ENCODE peak calls at places on chromosomes 3 and 15, in five cellular contexts. G, Y, M, T and J are unnamed samples.

GRCh38 chr3:12916159-12916558 is 74.8 kb upstream of the RPL32 start:
- DNase-seq in G (no peak), Y (no peak), M (no peak), T (no peak), J (no peak)

GRCh38 chr3:71208273-71209095 is 375.0 kb downstream of the FOXP1 start:
- DNase-seq in G (no peak), Y (peak), M (no peak), T (peak), J (no peak)

GRCh38 chr3:123421353-123422174 is 27.3 kb downstream of the ADCY5 start:
- DNase-seq in G (peak), Y (no peak), M (no peak), T (no peak), J (no peak)

GRCh38 chr15:50996641-50997040 is 88.2 kb downstream of the AP4E1 start:
- DNase-seq in G (no peak), Y (no peak), M (peak), T (no peak), J (no peak)

GRCh38 chr3:129312021-129312639 is 33.5 kb downstream of the HMCES start:
- DNase-seq in G (no peak), Y (no peak), M (peak), T (no peak), J (no peak)

GRCh38 chr15:68512578-68512977 is 66.2 kb upstream of the CORO2B start:
- DNase-seq in G (no peak), Y (no peak), M (no peak), T (no peak), J (no peak)

GRCh38 chr3:173529062-173529711 is 131.6 kb downstream of the NLGN1 start:
- DNase-seq in G (no peak), Y (peak), M (no peak), T (no peak), J (no peak)

GRCh38 chr3:80439490-80439889 is 671.7 kb upstream of the ROBO1 start:
- DNase-seq in G (no peak), Y (no peak), M (no peak), T (no peak), J (no peak)

GRCh38 chr3:192747145-192747544 is 19.8 kb upstream of the FGF12 start:
- DNase-seq in G (no peak), Y (no peak), M (no peak), T (no peak), J (no peak)

GRCh38 chr15:100934166-100934565 is 15.0 kb downstream of the LRRK1 start:
- DNase-seq in G (no peak), Y (no peak), M (no peak), T (no peak), J (no peak)

GRCh38 chr3:16841906-16842709 is 42.6 kb upstream of the PLCL2 start:
- DNase-seq in G (peak), Y (no peak), M (no peak), T (no peak), J (no peak)

GRCh38 chr3:111676177-111677021 is 81.3 kb upstream of the ZBED2 start:
- DNase-seq in G (no peak), Y (peak), M (peak), T (no peak), J (peak)

GRCh38 chr3:119296723-119297122 is 2.5 kb downstream of the ARHGAP31 start:
- DNase-seq in G (no peak), Y (no peak), M (no peak), T (no peak), J (no peak)

GRCh38 chr3:107112356-107112755 is 264.9 kb upstream of the CCDC54 start:
- DNase-seq in G (no peak), Y (no peak), M (no peak), T (no peak), J (no peak)

GRCh38 chr3:107116251-107116650 is 261.0 kb upstream of the CCDC54 start:
- DNase-seq in G (no peak), Y (no peak), M (no peak), T (no peak), J (no peak)

GRCh38 chr3:107117156-107117555 is 260.1 kb upstream of the CCDC54 start:
- DNase-seq in G (no peak), Y (no peak), M (no peak), T (no peak), J (no peak)

DNA sequence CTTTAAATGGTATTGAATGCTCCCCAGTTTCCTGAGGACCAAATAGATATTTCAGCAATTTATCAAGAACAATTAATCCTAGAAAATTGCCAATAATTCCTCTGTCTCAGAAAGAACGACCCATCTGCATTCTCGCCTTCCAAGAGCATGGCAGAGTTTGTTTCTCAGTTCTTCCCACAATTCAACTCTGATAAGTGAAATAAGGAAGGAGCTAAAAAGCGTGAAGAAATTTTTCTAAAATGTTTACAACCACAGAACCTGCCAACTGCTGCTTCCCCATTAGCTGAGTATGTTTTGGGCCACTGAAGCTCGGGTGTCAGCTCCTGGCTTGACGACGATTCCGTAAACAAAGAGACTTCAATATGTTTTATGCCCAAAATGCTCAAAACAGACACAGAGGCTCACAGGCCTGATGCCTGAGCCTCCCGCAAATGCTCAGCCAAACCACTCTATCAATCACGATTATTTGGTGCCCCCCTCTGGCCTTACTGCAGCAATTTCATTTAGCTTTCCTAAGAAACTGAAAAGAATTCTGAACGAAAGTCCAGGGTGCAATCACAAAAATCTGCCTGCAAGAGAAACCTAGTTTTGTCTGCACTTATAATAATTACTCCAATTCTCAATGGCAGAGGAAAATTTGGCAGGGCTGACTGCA is 259.2 kb upstream of the CCDC54 start:
- DNase-seq in G (peak), Y (no peak), M (peak), T (no peak), J (no peak)
- TF ChIP-seq CTCF in G (peak), Y (peak), M (peak), T (peak), J (peak)

DNA sequence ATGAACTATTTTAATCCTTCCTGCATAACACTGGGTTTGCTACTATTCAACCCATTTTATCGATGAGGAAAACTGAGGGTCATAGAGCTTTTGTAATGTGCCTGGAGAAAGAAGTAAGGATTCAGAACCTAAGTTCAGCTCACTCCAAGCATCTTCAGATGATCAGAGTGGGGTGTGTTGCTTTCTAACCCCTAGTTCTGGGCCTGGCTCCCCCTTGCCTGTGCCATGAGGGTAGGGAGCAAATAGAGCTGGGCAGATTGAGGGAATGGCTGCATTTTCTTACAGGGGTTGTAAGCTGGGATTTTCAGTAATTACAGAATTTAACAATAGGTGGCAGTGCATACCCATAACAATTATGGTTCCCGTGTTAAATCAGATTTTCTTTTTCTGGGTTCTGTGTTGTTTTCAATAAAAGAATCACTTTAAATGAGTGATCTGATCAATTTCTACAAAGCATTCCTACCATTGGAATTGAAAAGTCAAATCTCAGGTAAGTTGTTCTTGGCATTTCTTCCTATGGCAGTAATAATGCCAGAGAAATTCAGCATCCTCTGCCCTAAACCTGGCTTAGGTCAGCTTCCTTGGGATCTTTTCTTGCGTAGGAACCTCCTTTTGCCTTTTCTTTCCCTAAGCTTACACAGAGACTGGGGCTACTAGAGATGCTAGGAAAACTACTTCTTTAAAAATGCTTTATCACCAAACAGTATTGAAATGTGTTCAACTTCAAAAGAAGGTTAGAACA is 103.8 kb upstream of the IL12A start:
- DNase-seq in G (no peak), Y (no peak), M (peak), T (no peak), J (no peak)
- TF ChIP-seq CTCF in G (peak), Y (peak), M (peak), T (peak), J (peak)

DNA sequence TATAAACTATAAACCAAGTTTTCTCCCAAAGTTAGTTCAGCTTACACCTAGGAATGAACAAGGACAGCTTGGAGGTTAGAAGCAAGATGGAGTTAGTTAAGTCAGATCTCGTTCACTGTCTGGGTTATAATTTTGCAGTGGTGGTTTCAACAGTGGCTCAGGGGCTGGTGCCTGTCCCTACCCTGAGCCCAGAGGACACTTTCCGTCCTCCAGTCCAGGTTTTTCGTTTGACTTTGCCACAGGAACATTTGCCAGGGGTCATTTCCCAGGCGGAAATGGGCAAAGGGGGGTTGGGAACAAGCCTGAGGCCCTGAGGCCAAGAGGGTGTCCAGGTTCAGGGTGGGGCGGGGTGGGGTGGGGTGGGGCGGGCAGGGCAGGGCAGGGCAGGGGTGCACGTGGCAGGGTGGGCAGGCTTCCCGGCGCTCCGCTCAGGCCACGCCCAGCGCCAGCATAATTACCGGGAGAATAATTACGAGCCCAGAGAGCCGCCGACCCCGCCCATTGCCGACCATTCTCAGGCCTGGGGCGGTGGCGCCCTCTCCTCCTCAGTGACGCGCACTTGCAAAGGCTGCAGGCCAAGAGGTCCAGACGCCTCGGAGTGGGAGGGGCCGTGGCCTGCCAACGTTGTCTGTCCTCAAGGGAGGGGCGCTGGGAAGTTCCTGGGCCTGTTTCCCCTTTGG is 70.4 kb downstream of the KLF13 start:
- DNase-seq in G (peak), Y (peak), M (no peak), T (no peak), J (peak)
- TF ChIP-seq CTCF in G (no peak), Y (no peak), M (no peak), T (no peak), J (peak)

GRCh38 chr3:142963266-142964149 is at the start of gene PAQR9:
- DNase-seq in G (no peak), Y (no peak), M (no peak), T (peak), J (no peak)
- TF ChIP-seq CTCF in G (no peak), Y (no peak), M (no peak), T (no peak), J (peak)

GRCh38 chr15:75553659-75554058 is 25.5 kb downstream of the PTPN9 start:
- DNase-seq in G (no peak), Y (no peak), M (no peak), T (no peak), J (no peak)
- TF ChIP-seq CTCF in G (no peak), Y (no peak), M (no peak), T (no peak), J (no peak)

DNA sequence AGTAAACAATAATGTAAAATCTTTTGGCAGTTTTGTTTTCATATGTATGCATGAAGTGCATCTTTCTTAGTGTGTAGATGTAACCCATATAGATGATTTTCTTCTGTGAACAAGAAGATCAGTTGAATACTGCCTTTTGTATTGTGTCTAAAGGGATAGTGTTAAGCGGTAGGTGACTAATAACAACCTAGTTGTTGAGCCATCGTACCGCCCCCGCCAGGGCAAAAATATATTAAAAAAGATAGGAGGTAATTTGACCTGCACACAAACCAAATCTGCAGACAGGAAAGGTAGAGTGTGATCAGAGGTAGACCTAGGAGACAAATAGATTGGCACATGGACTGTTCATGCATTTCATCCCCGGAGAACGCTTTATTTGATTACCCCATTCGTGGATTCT is 3.3 kb upstream of the GMNC start:
- DNase-seq in G (no peak), Y (no peak), M (no peak), T (no peak), J (no peak)
- TF ChIP-seq CTCF in G (no peak), Y (no peak), M (no peak), T (peak), J (peak)

DNA sequence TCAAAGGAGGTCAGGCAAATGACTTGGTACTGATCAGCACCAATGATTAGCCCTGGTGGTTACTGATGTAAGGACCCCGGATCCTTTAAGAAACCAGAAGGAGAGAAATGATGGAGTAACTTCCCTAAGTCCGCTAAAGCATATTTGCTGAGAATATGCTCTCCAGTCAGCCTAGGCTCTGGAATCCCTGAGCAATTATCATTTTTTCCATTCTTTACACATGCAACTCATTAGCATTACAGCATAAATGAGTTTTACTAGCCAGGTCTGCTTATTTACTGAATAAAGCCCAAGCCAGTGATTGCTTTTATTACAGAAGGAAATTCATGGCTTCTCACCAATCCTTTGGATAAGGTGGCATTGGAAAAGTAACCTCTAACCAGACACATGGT is 139.2 kb upstream of the WNT5A start:
- DNase-seq in G (no peak), Y (no peak), M (no peak), T (no peak), J (no peak)
- TF ChIP-seq CTCF in G (no peak), Y (no peak), M (no peak), T (no peak), J (no peak)

GRCh38 chr3:4334548-4334947 is 31.4 kb downstream of the SETMAR start:
- DNase-seq in G (no peak), Y (no peak), M (no peak), T (no peak), J (no peak)
- TF ChIP-seq CTCF in G (no peak), Y (no peak), M (peak), T (peak), J (peak)